ENCODE peak calls at places on chromosome 4, in ten cellular contexts. E, Q, T, P, U, L, F, W, X and Y are unnamed samples. For H3K4me1, the result is how much of the 10 kb centered on the place peaks cover.

GRCh38 chr4:3467601-3468031 is 4.5 kb downstream of the DOK7 start:
- DNase-seq in Q (no peak), U (no peak), T (no peak), E (no peak), X (no peak), W (no peak), F (no peak), L (no peak), P (no peak), Y (no peak)

GRCh38 chr4:25320374-25321172 is 8.0 kb downstream of the ZCCHC4 start:
- DNase-seq in X (no peak), F (no peak), P (no peak), T (no peak), Q (peak), E (no peak), U (no peak), L (no peak), W (no peak), Y (no peak)

GRCh38 chr4:24768006-24768405 is 27.4 kb upstream of the SOD3 start:
- DNase-seq in U (no peak), Q (no peak), L (no peak), W (no peak), T (no peak), P (no peak), E (no peak), F (no peak), X (no peak), Y (no peak)

GRCh38 chr4:23884731-23885130 is 5.1 kb downstream of the PPARGC1A start:
- DNase-seq in F (no peak), P (no peak), Q (no peak), L (no peak), X (no peak), E (no peak), T (no peak), U (no peak), W (no peak), Y (no peak)

GRCh38 chr4:156799121-156799589 is 172.4 kb downstream of the PDGFC start:
- DNase-seq in Q (peak), F (no peak), P (no peak), W (no peak), X (no peak), L (no peak), E (no peak), T (no peak), U (no peak), Y (no peak)

GRCh38 chr4:48813984-48814383 is 16.9 kb upstream of the OCIAD1 start:
- DNase-seq in U (no peak), X (no peak), E (no peak), W (no peak), P (no peak), T (no peak), L (no peak), Q (no peak), F (no peak), Y (no peak)

GRCh38 chr4:125832161-125832560 is 517.4 kb downstream of the FAT4 start:
- DNase-seq in F (no peak), L (no peak), E (no peak), U (no peak), T (no peak), W (no peak), X (no peak), P (no peak), Q (peak), Y (no peak)

GRCh38 chr4:186166852-186167512 is 24.4 kb upstream of the CYP4V2 start:
- DNase-seq in Q (no peak), T (no peak), U (no peak), X (no peak), E (no peak), F (no peak), P (no peak), L (no peak), W (no peak), Y (no peak)

GRCh38 chr4:176792348-176793059 is at the start of gene VEGFC:
- DNase-seq in E (peak), X (peak), U (no peak), P (peak), F (peak), T (no peak), L (no peak), W (peak), Q (peak), Y (peak)

GRCh38 chr4:28287837-28288236 is 1427.2 kb downstream of the STIM2 start:
- DNase-seq in U (no peak), F (no peak), Q (peak), L (no peak), E (no peak), W (no peak), X (no peak), T (no peak), P (no peak), Y (no peak)

GRCh38 chr4:23016981-23017380 is 324.2 kb downstream of the GBA3 start:
- DNase-seq in X (no peak), P (no peak), W (no peak), U (no peak), Q (no peak), F (no peak), L (no peak), E (no peak), T (no peak), Y (no peak)

GRCh38 chr4:65658117-65658516 is 12.2 kb downstream of the EPHA5 start:
- DNase-seq in Q (no peak), P (no peak), W (peak), E (no peak), U (no peak), L (no peak), X (no peak), T (no peak), F (no peak), Y (no peak)

GRCh38 chr4:3493720-3494492 is 30.8 kb downstream of the DOK7 start:
- DNase-seq in P (no peak), U (no peak), Q (no peak), T (no peak), F (no peak), E (no peak), W (no peak), X (no peak), L (no peak), Y (no peak)

GRCh38 chr4:6416518-6417286 is 55.7 kb downstream of the PPP2R2C start:
- DNase-seq in L (no peak), U (no peak), Q (no peak), F (no peak), W (no peak), X (no peak), P (no peak), T (no peak), E (no peak), Y (peak)

GRCh38 chr4:79823148-79823763 is 249.8 kb downstream of the ANTXR2 start:
- DNase-seq in U (no peak), E (no peak), P (no peak), X (no peak), Q (peak), T (no peak), W (no peak), F (no peak), L (no peak), Y (no peak)

GRCh38 chr4:169975837-169976796 is 50.1 kb downstream of the MFAP3L start:
- DNase-seq in X (no peak), P (no peak), L (no peak), F (no peak), Q (peak), U (no peak), E (no peak), W (no peak), T (no peak), Y (no peak)

GRCh38 chr4:157045507-157046127 is 30.3 kb upstream of the GLRB start:
- DNase-seq in W (peak), F (no peak), X (peak), U (no peak), Q (peak), P (peak), E (peak), L (no peak), T (no peak), Y (no peak)

GRCh38 chr4:145945431-145946155 is 7.0 kb upstream of the ZNF827 start:
- DNase-seq in E (no peak), W (no peak), T (no peak), P (no peak), Q (no peak), L (no peak), F (no peak), X (no peak), U (no peak), Y (no peak)

GRCh38 chr4:108168672-108169562 is at the start of gene LEF1:
- DNase-seq in P (peak), T (peak), W (peak), E (no peak), X (no peak), L (no peak), U (no peak), Q (peak), F (no peak), Y (peak)

GRCh38 chr4:173168396-173169177 is at the start of gene GALNT7:
- DNase-seq in W (peak), L (peak), P (peak), Q (peak), T (peak), F (peak), E (peak), U (peak), X (peak), Y (peak)

GRCh38 chr4:147877308-147877771 is 145.5 kb downstream of the ARHGAP10 start:
- DNase-seq in P (no peak), X (no peak), U (no peak), Q (no peak), L (no peak), W (no peak), E (no peak), F (no peak), T (no peak), Y (no peak)

DNA sequence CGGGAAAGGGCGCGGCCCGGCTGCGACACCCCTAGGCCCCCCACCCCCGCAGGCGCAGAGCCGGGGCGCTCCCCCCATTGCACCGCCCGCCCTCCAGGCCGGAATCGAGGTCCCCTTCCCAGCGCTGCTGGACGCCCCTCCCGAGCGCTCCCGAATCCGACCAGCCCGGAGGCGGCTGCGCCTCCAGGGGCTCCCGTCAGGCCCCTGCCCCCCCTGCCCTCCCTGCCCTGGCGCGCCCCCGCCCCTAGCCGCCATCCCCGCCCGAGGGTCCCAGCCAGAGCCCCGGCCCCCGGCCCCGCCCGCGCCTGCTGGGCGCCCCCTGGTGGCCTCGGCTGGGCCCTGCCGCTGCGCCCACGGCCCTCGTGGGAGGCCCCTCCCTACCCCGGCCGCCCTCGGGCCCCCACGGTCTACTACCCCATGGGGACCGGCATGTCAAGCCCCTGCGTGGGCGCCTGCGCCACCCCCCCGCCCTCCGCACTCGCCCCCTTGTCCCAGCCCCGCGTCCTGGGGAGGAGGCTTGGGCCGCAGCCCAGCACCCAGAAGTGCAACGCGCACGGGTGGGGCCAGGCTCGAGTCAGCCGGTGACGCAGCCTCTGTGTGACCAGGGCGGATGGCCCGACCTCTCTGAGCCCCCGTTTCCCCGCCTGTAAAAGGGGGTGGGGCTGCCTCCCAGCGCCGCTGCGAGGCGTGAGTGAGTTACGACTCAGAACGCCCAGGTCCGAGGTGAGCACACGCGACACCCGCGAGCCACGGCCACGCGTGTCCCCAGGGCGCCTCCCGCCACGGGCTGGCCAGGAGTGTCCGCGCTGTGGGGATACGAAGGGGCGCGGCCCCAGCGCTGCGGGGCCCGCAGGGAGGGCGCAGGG is 104.9 kb downstream of the FAM53A start:
- DNase-seq in U (peak), F (peak), P (peak), X (peak), W (peak), Q (peak), T (peak), E (peak), L (peak), Y (peak)
- H3K27ac ChIP-seq in U (peak), F (peak), P (no peak), X (peak), W (peak), Q (peak), T (peak), E (peak), L (peak), Y (peak)

DNA sequence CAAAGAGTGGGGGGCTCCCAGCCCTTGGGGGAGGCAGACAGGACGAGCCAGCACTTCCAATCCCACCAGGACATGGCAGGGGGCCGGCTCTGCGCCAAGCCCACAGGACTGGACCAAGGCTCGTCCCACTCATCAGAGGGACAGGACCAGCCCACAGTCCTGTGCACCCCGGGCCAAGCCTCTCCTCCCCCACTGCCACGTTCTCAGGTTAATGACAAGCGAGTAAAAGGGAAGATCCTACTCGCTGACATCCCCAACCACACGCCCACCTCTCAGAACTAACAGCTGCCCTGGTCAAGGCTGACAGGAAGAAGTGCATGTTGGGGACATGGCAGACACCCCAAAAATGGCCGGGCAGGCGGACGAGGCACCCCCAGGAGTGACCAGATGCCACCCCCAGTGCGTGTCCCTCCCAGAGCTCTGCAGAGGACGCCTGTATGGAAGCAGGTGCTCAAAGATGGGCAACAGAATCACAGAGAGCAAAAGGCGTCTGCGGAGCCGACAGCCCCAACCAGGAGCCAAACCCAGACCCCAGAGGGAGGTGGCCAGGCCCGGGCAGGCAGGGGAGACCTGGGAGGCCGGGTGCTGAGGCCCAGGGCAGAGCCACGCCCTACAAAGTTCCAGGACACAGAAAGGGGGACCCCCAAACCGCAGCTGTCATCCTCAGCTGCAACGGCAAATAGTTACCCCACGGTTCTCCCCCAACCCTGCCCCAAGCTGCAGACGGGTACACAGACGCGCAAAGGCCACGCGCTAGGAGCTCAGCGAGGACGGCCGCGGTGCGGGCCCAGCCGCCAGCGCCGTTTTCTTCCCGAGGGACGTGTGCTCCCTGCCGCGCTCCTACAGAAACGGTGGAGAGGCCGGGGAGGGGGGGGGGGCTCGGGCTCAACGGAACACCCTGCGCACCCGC is 1.8 kb downstream of the CTBP1 start:
- DNase-seq in T (no peak), U (no peak), P (peak), Q (peak), L (no peak), F (peak), E (peak), W (peak), X (peak), Y (peak)
- H3K4me1 ChIP-seq in T (half or more), U (half or more), P (under half), Q (under half), L (under half), F (half or more), E (half or more), W (half or more), X (under half), Y (half or more)

DNA sequence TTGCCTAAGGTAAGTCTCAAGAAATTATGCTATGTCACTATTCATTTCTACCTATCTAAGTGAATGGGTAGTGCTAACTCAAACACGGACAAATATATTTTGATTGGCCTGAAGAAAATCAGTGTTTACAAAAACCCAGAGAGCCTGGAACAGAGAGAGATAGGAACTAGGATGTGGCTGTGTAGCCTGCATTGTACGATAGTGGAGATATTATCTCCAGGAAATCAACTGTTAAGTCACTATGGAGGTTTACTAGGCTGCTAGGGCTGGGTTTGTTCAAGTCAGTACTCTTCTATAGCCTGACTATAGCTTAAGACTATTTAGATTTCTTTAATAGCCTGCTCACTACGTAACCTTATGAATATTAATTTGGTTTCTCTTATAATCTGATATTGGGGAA is 127.9 kb downstream of the TACR3 start:
- DNase-seq in P (no peak), L (no peak), T (no peak), U (no peak), F (no peak), W (no peak), E (no peak), Q (no peak), X (no peak), Y (no peak)
- H3K27ac ChIP-seq in P (no peak), L (no peak), T (no peak), U (no peak), F (no peak), W (no peak), E (no peak), Q (no peak), X (no peak), Y (no peak)

GRCh38 chr4:81565137-81565870 is 93.6 kb upstream of the RASGEF1B start:
- DNase-seq in T (no peak), U (no peak), P (peak), Q (peak), E (peak), X (peak), W (peak), F (peak), L (peak), Y (peak)
- H3K4me1 ChIP-seq in T (under half), U (under half), P (under half), Q (under half), E (under half), X (under half), W (under half), F (under half), L (under half), Y (under half)

DNA sequence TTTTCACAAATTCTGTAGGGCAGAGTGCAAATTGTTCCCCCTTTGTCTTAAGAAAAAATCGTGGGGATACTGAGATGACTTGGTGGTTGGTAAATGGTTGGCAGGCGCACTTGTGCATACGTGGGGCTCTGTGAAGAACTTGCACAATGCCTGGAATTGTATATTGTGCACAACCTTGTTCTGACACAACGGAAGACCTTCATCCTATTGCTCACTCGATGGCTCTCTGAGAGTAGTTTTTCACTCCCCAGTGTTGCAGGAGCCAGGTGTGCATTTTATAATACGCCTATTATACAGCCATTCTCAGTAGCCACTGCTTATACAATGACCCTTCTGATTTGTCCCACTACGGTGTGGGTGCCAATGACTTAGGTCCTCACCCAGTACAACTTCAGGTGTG is 150.1 kb downstream of the SPRY1 start:
- DNase-seq in E (no peak), F (no peak), P (no peak), T (no peak), L (no peak), W (no peak), Q (no peak), U (no peak), X (no peak), Y (no peak)
- H3K27ac ChIP-seq in E (peak), F (no peak), P (no peak), T (no peak), L (peak), W (peak), Q (no peak), U (no peak), X (no peak), Y (peak)

GRCh38 chr4:38009421-38009820 is 49.2 kb downstream of the PTTG2 start:
- DNase-seq in U (no peak), T (no peak), F (no peak), X (no peak), Q (no peak), L (no peak), W (no peak), E (no peak), P (no peak), Y (no peak)
- H3K4me1 ChIP-seq in U (under half), T (under half), F (half or more), X (under half), Q (under half), L (under half), W (half or more), E (under half), P (under half), Y (under half)